ENCODE peak calls at places on chromosomes 2 and 18, in nine cellular contexts. Z is CD8-positive, alpha-beta T cell; B is pancreas; U is foreskin fibroblast; E is GM12865; F is fibroblast of the aortic adventitia; P is heart left ventricle; Y is H9; R is cardiac muscle cell. W is an unnamed sample.

GRCh38 chr2:133718688-133719201 is 150.5 kb upstream of the NCKAP5 start:
- DNase-seq in Z (no peak), B (no peak), U (peak; percentile 90), E (no peak), F (peak; percentile 88), P (peak; percentile 78), Y (no peak), R (peak; percentile 54), W (no peak)

GRCh38 chr18:40485318-40485717 is 1469.7 kb upstream of the PIK3C3 start:
- DNase-seq in Z (no peak), B (no peak), U (peak; percentile 32), E (no peak), F (no peak), P (no peak), Y (no peak), R (peak; percentile 26), W (no peak)

GRCh38 chr2:12663306-12664037 is 53.3 kb upstream of the TRIB2 start:
- DNase-seq in Z (no peak), B (no peak), U (no peak), E (no peak), F (no peak), P (peak; percentile 31), Y (no peak), R (no peak), W (no peak)

GRCh38 chr2:159903404-159904126 is 105.6 kb upstream of the CD302 start:
- DNase-seq in Z (peak; percentile 77), B (peak; percentile 30), U (peak; percentile 75), E (peak; percentile 82), F (no peak), P (no peak), Y (no peak), R (peak; percentile 19), W (no peak)

GRCh38 chr2:218438601-218439000 is 19.7 kb downstream of the VIL1 start:
- DNase-seq in Z (no peak), B (no peak), U (no peak), E (no peak), F (peak; percentile 5), P (no peak), Y (no peak), R (peak; percentile 13), W (no peak)

GRCh38 chr2:3840611-3841010 is 137.2 kb downstream of the DCDC2C start:
- DNase-seq in Z (no peak), B (no peak), U (no peak), E (no peak), F (no peak), P (no peak), Y (no peak), R (no peak), W (no peak)

GRCh38 chr18:25289040-25289631 is 62.8 kb downstream of the ZNF521 start:
- DNase-seq in Z (no peak), B (no peak), U (peak; percentile 92), E (no peak), F (peak; percentile 94), P (no peak), Y (no peak), R (peak; percentile 89), W (no peak)

GRCh38 chr2:85413592-85414421 is 3.6 kb upstream of the CAPG start:
- DNase-seq in Z (no peak), B (no peak), U (peak; percentile 49), E (no peak), F (peak; percentile 50), P (no peak), Y (no peak), R (peak; percentile 54), W (no peak)

GRCh38 chr2:8633186-8633734 is 48.6 kb upstream of the ID2 start:
- DNase-seq in Z (no peak), B (no peak), U (no peak), E (no peak), F (no peak), P (no peak), Y (no peak), R (no peak), W (peak; percentile 71)

GRCh38 chr2:108169982-108170625 is 69.7 kb upstream of the SULT1C3 start:
- DNase-seq in Z (no peak), B (no peak), U (no peak), E (peak; percentile 13), F (peak; percentile 37), P (no peak), Y (peak; percentile 35), R (peak; percentile 40), W (no peak)

GRCh38 chr2:101732199-101732598 is 34.7 kb downstream of the MAP4K4 start:
- DNase-seq in Z (no peak), B (no peak), U (no peak), E (no peak), F (no peak), P (no peak), Y (no peak), R (no peak), W (no peak)

GRCh38 chr18:56152547-56152946 is 485.8 kb downstream of the TXNL1 start:
- DNase-seq in Z (no peak), B (no peak), U (no peak), E (no peak), F (no peak), P (no peak), Y (no peak), R (no peak), W (no peak)

GRCh38 chr2:51297488-51297887 is 265.6 kb upstream of the NRXN1 start:
- DNase-seq in Z (no peak), B (no peak), U (no peak), E (peak; percentile 0), F (no peak), P (no peak), Y (no peak), R (no peak), W (no peak)

GRCh38 chr18:79962311-79962710 is 2.1 kb upstream of the HSBP1L1 start:
- DNase-seq in Z (no peak), B (no peak), U (no peak), E (no peak), F (peak; percentile 15), P (no peak), Y (no peak), R (peak; percentile 27), W (peak; percentile 82)

GRCh38 chr2:42879913-42880737 is 87.7 kb upstream of the HAAO start:
- DNase-seq in Z (no peak), B (no peak), U (no peak), E (no peak), F (no peak), P (peak; percentile 58), Y (no peak), R (peak; percentile 63), W (no peak)

DNA sequence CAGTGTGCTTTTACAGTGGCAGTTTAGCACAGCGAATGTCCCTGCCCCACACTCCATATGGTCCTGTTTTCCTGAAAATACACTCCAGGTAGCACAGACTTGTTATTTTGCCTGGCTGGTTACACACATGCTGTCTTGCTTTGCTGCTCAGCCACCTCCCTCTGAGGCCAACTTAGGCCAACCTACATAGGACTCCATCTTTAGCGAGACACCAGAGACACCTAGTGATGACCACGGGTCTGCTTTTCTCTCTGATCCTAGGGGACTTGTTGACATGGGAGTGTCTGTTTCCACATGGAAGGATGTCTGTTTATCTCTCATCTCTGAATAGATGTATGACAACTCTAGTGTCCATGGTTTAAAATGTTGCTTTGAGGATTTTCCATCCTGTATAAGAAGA is 43.3 kb downstream of the PLEKHB2 start:
- DNase-seq in Z (no peak), B (no peak), U (no peak), E (no peak), F (no peak), P (no peak), Y (no peak), R (no peak), W (no peak)
- TF ChIP-seq CTCF in Z (no peak), B (no peak), U (no peak), E (no peak), F (no peak), P (no peak), Y (no peak), R (no peak), W (no peak)

DNA sequence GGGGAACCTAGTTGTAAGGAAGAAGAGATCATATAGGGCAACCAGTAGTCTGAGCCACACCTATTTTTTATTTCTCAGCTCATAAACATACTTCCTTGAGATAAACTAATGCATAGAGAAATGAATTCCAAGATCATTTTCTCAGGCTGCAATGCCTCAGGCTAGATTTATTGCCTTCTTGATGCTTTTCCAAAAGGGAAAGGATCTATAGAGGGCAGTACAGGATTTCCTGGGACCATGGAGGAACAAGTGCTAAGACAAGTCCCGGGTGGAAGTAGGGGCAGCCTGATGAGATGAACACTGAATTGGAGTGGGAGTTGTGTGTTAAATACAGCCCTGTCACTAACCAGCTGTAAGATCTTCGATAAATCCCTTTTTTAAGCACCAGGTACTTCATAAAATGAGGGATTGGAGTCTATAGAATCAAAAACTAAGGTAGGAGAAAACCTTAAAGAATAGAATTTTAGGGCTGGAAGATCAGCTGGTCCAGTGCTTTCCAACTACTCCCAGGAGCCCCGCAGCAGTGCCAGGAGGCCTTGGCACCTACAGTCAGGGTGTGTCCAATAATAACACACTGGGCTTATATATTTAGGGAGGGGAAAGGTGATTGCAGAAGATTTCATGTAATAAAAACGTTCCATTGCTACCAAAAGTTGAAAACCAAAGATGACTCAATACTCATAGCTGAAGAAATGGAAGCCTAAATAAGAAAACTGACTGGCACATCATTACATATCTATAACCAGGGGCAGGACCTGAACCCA is 58.1 kb downstream of the SERTAD2 start:
- DNase-seq in Z (no peak), B (no peak), U (no peak), E (no peak), F (peak; percentile 69), P (no peak), Y (no peak), R (peak; percentile 57), W (no peak)
- TF ChIP-seq CTCF in Z (no peak), B (no peak), U (peak; percentile 19), E (no peak), F (peak; percentile 58), P (peak; percentile 30), Y (peak; percentile 59), R (peak; percentile 52), W (peak; percentile 70)

GRCh38 chr2:240810199-240810598 is 9.8 kb downstream of the KIF1A start:
- DNase-seq in Z (no peak), B (no peak), U (no peak), E (no peak), F (peak; percentile 13), P (no peak), Y (no peak), R (peak; percentile 6), W (no peak)
- TF ChIP-seq CTCF in Z (no peak), B (no peak), U (no peak), E (no peak), F (peak; percentile 15), P (no peak), Y (peak; percentile 33), R (no peak), W (peak; percentile 67)

DNA sequence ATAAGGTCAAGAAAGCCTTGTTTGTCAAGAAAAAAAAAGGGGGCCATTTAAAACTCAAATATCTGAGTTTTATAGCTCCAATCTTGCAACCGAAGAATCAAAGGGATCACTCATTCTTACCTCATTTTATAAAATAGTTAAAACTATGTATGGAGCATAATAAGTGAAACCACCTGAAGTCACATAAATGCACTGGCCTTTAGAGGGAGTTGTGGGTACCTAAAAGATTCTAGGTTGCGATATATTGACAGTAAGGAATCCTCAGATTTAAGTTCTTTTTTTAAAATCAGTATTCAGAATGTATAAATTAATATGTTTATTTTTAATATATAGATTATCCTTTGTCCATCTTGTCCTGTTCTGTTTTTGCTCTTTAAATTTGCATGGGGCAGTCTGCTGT is 3.4 kb downstream of the ARHGAP28 start:
- DNase-seq in Z (no peak), B (no peak), U (no peak), E (no peak), F (no peak), P (no peak), Y (no peak), R (no peak), W (no peak)
- TF ChIP-seq CTCF in Z (no peak), B (no peak), U (no peak), E (no peak), F (peak; percentile 8), P (no peak), Y (peak; percentile 48), R (peak; percentile 17), W (peak; percentile 66)

W was measured in chondrocyte.